ENCODE peak calls at places on chromosomes 2 and 18, in seven cellular contexts. One of them, this sample, is unnamed. For H3K4me1, the result is how much of the 10 kb centered on the place peaks cover.

GRCh38 chr18:3129053-3129864 is 90.5 kb downstream of the MYOM1 start:
- DNase-seq in MM.1S: peak
- DNase-seq in HCT116: peak
- DNase-seq in astrocyte: peak
- DNase-seq in GM12878: no peak
- DNase-seq in hepatocyte: peak
- DNase-seq in PC-3: peak
- DNase-seq in this sample: peak

GRCh38 chr2:28247326-28247725 is 145.3 kb upstream of the FOSL2 start:
- DNase-seq in MM.1S: no peak
- DNase-seq in HCT116: no peak
- DNase-seq in PC-3: no peak
- DNase-seq in astrocyte: no peak
- DNase-seq in hepatocyte: no peak
- DNase-seq in GM12878: no peak
- DNase-seq in this sample: no peak

GRCh38 chr2:225400060-225400511 is 576 bp downstream of the NYAP2 start:
- DNase-seq in hepatocyte: peak
- DNase-seq in GM12878: no peak
- DNase-seq in PC-3: peak
- DNase-seq in astrocyte: peak
- DNase-seq in HCT116: no peak
- DNase-seq in MM.1S: peak
- DNase-seq in this sample: peak

GRCh38 chr18:11020454-11020853 is 128.9 kb downstream of the PIEZO2 start:
- DNase-seq in GM12878: no peak
- DNase-seq in HCT116: no peak
- DNase-seq in hepatocyte: no peak
- DNase-seq in PC-3: no peak
- DNase-seq in MM.1S: no peak
- DNase-seq in astrocyte: no peak
- DNase-seq in this sample: no peak

GRCh38 chr18:52903858-52904257 is 563.9 kb downstream of the DCC start:
- DNase-seq in hepatocyte: peak
- DNase-seq in PC-3: peak
- DNase-seq in HCT116: no peak
- DNase-seq in MM.1S: peak
- DNase-seq in GM12878: no peak
- DNase-seq in astrocyte: no peak
- DNase-seq in this sample: peak

GRCh38 chr2:36805635-36806224 is 109.2 kb downstream of the VIT start:
- DNase-seq in PC-3: no peak
- DNase-seq in GM12878: no peak
- DNase-seq in HCT116: no peak
- DNase-seq in astrocyte: no peak
- DNase-seq in MM.1S: no peak
- DNase-seq in hepatocyte: no peak
- DNase-seq in this sample: no peak

GRCh38 chr2:12014088-12014960 is 267.9 kb downstream of the LPIN1 start:
- DNase-seq in astrocyte: peak
- DNase-seq in GM12878: no peak
- DNase-seq in hepatocyte: no peak
- DNase-seq in MM.1S: no peak
- DNase-seq in PC-3: no peak
- DNase-seq in HCT116: no peak
- DNase-seq in this sample: no peak

GRCh38 chr2:198164843-198165242 is 360.4 kb downstream of the PLCL1 start:
- DNase-seq in astrocyte: no peak
- DNase-seq in GM12878: no peak
- DNase-seq in HCT116: no peak
- DNase-seq in PC-3: no peak
- DNase-seq in hepatocyte: no peak
- DNase-seq in MM.1S: no peak
- DNase-seq in this sample: no peak

GRCh38 chr2:74856004-74856578 is 22.2 kb downstream of the HK2 start:
- DNase-seq in MM.1S: no peak
- DNase-seq in PC-3: peak
- DNase-seq in GM12878: no peak
- DNase-seq in hepatocyte: peak
- DNase-seq in astrocyte: no peak
- DNase-seq in HCT116: no peak
- DNase-seq in this sample: peak

GRCh38 chr18:56632070-56633022 is 6.0 kb downstream of the TXNL1 start:
- DNase-seq in PC-3: no peak
- DNase-seq in astrocyte: no peak
- DNase-seq in hepatocyte: no peak
- DNase-seq in GM12878: no peak
- DNase-seq in HCT116: no peak
- DNase-seq in MM.1S: no peak
- DNase-seq in this sample: no peak

GRCh38 chr2:200713704-200714064 is 98.0 kb upstream of the BZW1 start:
- DNase-seq in astrocyte: no peak
- DNase-seq in PC-3: no peak
- DNase-seq in GM12878: peak
- DNase-seq in hepatocyte: no peak
- DNase-seq in MM.1S: no peak
- DNase-seq in HCT116: no peak
- DNase-seq in this sample: no peak

GRCh38 chr2:208207769-208208168 is 17.9 kb upstream of the C2orf80 start:
- DNase-seq in astrocyte: no peak
- DNase-seq in hepatocyte: no peak
- DNase-seq in MM.1S: no peak
- DNase-seq in HCT116: no peak
- DNase-seq in PC-3: no peak
- DNase-seq in GM12878: no peak
- DNase-seq in this sample: no peak

GRCh38 chr2:19033240-19033639 is 325.2 kb downstream of the OSR1 start:
- DNase-seq in hepatocyte: no peak
- DNase-seq in PC-3: no peak
- DNase-seq in GM12878: no peak
- DNase-seq in astrocyte: no peak
- DNase-seq in HCT116: no peak
- DNase-seq in MM.1S: no peak
- DNase-seq in this sample: no peak

GRCh38 chr18:30489890-30490643 is 552.5 kb downstream of the DSC3 start:
- DNase-seq in HCT116: no peak
- DNase-seq in hepatocyte: no peak
- DNase-seq in PC-3: no peak
- DNase-seq in GM12878: no peak
- DNase-seq in MM.1S: no peak
- DNase-seq in astrocyte: no peak
- DNase-seq in this sample: no peak

GRCh38 chr2:132401326-132401725 is 15.3 kb upstream of the GPR39 start:
- DNase-seq in GM12878: no peak
- DNase-seq in PC-3: no peak
- DNase-seq in MM.1S: no peak
- DNase-seq in astrocyte: no peak
- DNase-seq in hepatocyte: no peak
- DNase-seq in HCT116: no peak
- DNase-seq in this sample: no peak

GRCh38 chr2:214174563-214174962 is 236.3 kb upstream of the VWC2L start:
- DNase-seq in hepatocyte: no peak
- DNase-seq in PC-3: no peak
- DNase-seq in astrocyte: no peak
- DNase-seq in HCT116: no peak
- DNase-seq in MM.1S: no peak
- DNase-seq in GM12878: no peak
- DNase-seq in this sample: no peak

GRCh38 chr2:159468257-159468656 is 148.1 kb downstream of the BAZ2B start:
- DNase-seq in hepatocyte: no peak
- DNase-seq in MM.1S: no peak
- DNase-seq in PC-3: no peak
- DNase-seq in GM12878: no peak
- DNase-seq in astrocyte: no peak
- DNase-seq in HCT116: no peak
- DNase-seq in this sample: no peak

GRCh38 chr2:159476329-159476728 is 140.0 kb downstream of the BAZ2B start:
- DNase-seq in PC-3: no peak
- DNase-seq in MM.1S: no peak
- DNase-seq in astrocyte: peak
- DNase-seq in hepatocyte: no peak
- DNase-seq in HCT116: no peak
- DNase-seq in GM12878: no peak
- DNase-seq in this sample: no peak

GRCh38 chr2:159475793-159476192 is 140.6 kb downstream of the BAZ2B start:
- DNase-seq in PC-3: no peak
- DNase-seq in hepatocyte: no peak
- DNase-seq in MM.1S: no peak
- DNase-seq in GM12878: no peak
- DNase-seq in astrocyte: no peak
- DNase-seq in HCT116: no peak
- DNase-seq in this sample: no peak

DNA sequence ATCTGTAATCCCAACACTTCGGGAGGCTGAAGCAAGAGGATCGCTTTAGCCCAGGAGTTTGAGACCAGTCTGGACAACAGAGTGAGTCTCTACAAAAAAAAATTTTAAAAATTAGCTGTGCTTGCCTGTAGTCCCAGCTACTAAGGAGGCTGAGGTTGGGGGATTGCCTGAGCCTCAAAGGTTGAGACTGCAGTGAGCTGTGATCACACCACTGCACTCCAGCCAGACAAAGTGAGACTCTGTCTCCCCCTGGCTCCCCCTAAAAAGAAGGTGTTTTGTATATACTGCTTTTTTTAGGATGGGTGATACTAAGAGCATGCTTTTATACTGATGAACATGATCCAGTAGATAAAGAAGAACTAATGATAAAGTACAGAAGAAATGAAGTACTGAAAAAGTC is 145.0 kb downstream of the BAZ2B start:
- DNase-seq in astrocyte: no peak
- DNase-seq in MM.1S: no peak
- DNase-seq in HCT116: no peak
- DNase-seq in hepatocyte: no peak
- DNase-seq in PC-3: no peak
- DNase-seq in GM12878: no peak
- DNase-seq in this sample: no peak
- TF ChIP-seq CTCF in astrocyte: no peak
- TF ChIP-seq CTCF in MM.1S: no peak
- TF ChIP-seq CTCF in HCT116: no peak
- TF ChIP-seq CTCF in hepatocyte: no peak
- TF ChIP-seq CTCF in PC-3: no peak
- TF ChIP-seq CTCF in GM12878: no peak
- TF ChIP-seq CTCF in this sample: no peak

GRCh38 chr2:133456971-133457370 is 111.3 kb downstream of the NCKAP5 start:
- DNase-seq in astrocyte: no peak
- DNase-seq in HCT116: no peak
- DNase-seq in MM.1S: no peak
- DNase-seq in GM12878: no peak
- DNase-seq in hepatocyte: no peak
- DNase-seq in PC-3: no peak
- DNase-seq in this sample: no peak

GRCh38 chr2:133452561-133452960 is 115.7 kb downstream of the NCKAP5 start:
- DNase-seq in HCT116: no peak
- DNase-seq in hepatocyte: no peak
- DNase-seq in astrocyte: no peak
- DNase-seq in GM12878: no peak
- DNase-seq in PC-3: no peak
- DNase-seq in MM.1S: no peak
- DNase-seq in this sample: no peak

GRCh38 chr2:133448195-133448594 is 120.1 kb downstream of the NCKAP5 start:
- DNase-seq in GM12878: no peak
- DNase-seq in MM.1S: no peak
- DNase-seq in astrocyte: no peak
- DNase-seq in PC-3: no peak
- DNase-seq in HCT116: no peak
- DNase-seq in hepatocyte: no peak
- DNase-seq in this sample: no peak

GRCh38 chr2:133456156-133456555 is 112.1 kb downstream of the NCKAP5 start:
- DNase-seq in hepatocyte: no peak
- DNase-seq in GM12878: no peak
- DNase-seq in MM.1S: no peak
- DNase-seq in PC-3: no peak
- DNase-seq in astrocyte: no peak
- DNase-seq in HCT116: no peak
- DNase-seq in this sample: no peak

DNA sequence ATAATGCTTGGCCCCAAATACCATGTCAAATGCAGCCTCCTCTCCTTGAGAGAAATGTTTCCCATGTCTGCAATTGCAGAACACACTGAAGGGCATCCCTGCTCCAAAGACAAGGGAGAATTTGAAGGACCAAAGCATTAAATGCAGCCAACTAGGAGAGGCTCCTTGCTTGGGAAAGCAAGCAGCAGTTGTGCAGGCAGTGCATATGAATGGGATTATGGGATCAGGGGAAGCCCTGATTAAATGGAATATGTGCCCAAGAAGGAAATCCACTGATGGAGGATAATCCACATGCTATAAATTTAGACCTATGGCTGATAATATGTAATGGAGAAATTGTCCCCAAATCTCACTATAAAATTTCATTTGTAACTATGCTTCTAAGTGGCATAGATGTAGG is 116.1 kb downstream of the NCKAP5 start:
- DNase-seq in HCT116: no peak
- DNase-seq in astrocyte: no peak
- DNase-seq in MM.1S: no peak
- DNase-seq in GM12878: no peak
- DNase-seq in hepatocyte: no peak
- DNase-seq in PC-3: no peak
- DNase-seq in this sample: no peak
- H2AFZ ChIP-seq in HCT116: no peak
- H2AFZ ChIP-seq in astrocyte: no peak
- H2AFZ ChIP-seq in MM.1S: no peak
- H2AFZ ChIP-seq in GM12878: no peak
- H2AFZ ChIP-seq in hepatocyte: no peak
- H2AFZ ChIP-seq in PC-3: no peak
- H2AFZ ChIP-seq in this sample: no peak

DNA sequence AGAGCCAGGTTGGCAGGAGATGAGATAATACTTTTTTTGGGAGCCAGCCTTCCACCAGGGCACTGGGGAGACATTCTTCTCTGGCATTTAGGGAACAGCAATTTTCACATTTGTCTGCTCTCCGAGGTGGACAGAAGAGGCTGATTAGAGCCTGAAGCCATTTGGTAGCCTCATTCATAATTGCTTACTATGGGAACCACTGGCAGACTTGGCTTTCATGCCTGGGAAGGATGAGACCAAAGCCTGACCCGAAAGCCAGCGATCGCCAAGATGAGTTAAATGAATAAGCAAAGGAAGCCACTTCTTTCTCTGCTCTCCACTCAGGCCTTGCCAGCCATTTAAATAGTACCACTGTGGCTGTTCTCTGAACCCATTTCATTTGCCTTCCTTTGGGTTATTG is 70.1 kb downstream of the NRP2 start:
- DNase-seq in hepatocyte: no peak
- DNase-seq in GM12878: no peak
- DNase-seq in HCT116: no peak
- DNase-seq in MM.1S: no peak
- DNase-seq in astrocyte: peak
- DNase-seq in PC-3: no peak
- DNase-seq in this sample: no peak
- H3K4me1 ChIP-seq in hepatocyte: under half
- H3K4me1 ChIP-seq in GM12878: under half
- H3K4me1 ChIP-seq in HCT116: half or more
- H3K4me1 ChIP-seq in MM.1S: under half
- H3K4me1 ChIP-seq in astrocyte: half or more
- H3K4me1 ChIP-seq in PC-3: half or more
- H3K4me1 ChIP-seq in this sample: half or more

GRCh38 chr2:99692785-99693184 is 203.0 kb upstream of the REV1 start:
- DNase-seq in MM.1S: no peak
- DNase-seq in PC-3: peak
- DNase-seq in astrocyte: no peak
- DNase-seq in HCT116: no peak
- DNase-seq in hepatocyte: no peak
- DNase-seq in GM12878: no peak
- DNase-seq in this sample: no peak
- TF ChIP-seq CTCF in MM.1S: no peak
- TF ChIP-seq CTCF in PC-3: peak
- TF ChIP-seq CTCF in astrocyte: no peak
- TF ChIP-seq CTCF in HCT116: peak
- TF ChIP-seq CTCF in hepatocyte: no peak
- TF ChIP-seq CTCF in GM12878: no peak
- TF ChIP-seq CTCF in this sample: no peak